ENCODE peak calls at places on chromosomes 13 and 19, in seven cellular contexts. One of them, this sample, is unnamed.

GRCh38 chr13:113533441-113533840 is 42.9 kb upstream of the DCUN1D2 start:
- DNase-seq in effector memory CD4-positive, alpha-beta T cell: no peak
- DNase-seq in hippocampal formation: no peak
- DNase-seq in left lung: no peak
- DNase-seq in stimulated activated CD4-positive, alpha-beta T cell treated with anti-CD3 and anti-CD28 coated beads, Interleukin-2, amount 100 ng/mL, for 48 hours: no peak
- DNase-seq in NCI-H1092: no peak
- DNase-seq in body of pancreas: no peak
- DNase-seq in this sample: no peak

GRCh38 chr19:53865918-53866696 is 1.6 kb upstream of the MYADM start:
- DNase-seq in effector memory CD4-positive, alpha-beta T cell: peak; percentile 58
- DNase-seq in left lung: peak; percentile 96
- DNase-seq in stimulated activated CD4-positive, alpha-beta T cell treated with anti-CD3 and anti-CD28 coated beads, Interleukin-2, amount 100 ng/mL, for 48 hours: peak; percentile 59
- DNase-seq in NCI-H1092: no peak
- DNase-seq in hippocampal formation: peak; percentile 65
- DNase-seq in body of pancreas: peak; percentile 49
- DNase-seq in this sample: no peak

GRCh38 chr13:99191900-99192399 is 8.7 kb upstream of the UBAC2 start:
- DNase-seq in hippocampal formation: no peak
- DNase-seq in effector memory CD4-positive, alpha-beta T cell: no peak
- DNase-seq in body of pancreas: no peak
- DNase-seq in stimulated activated CD4-positive, alpha-beta T cell treated with anti-CD3 and anti-CD28 coated beads, Interleukin-2, amount 100 ng/mL, for 48 hours: no peak
- DNase-seq in NCI-H1092: no peak
- DNase-seq in left lung: no peak
- DNase-seq in this sample: no peak

GRCh38 chr13:50243926-50244325 is 228.7 kb downstream of the KCNRG start:
- DNase-seq in stimulated activated CD4-positive, alpha-beta T cell treated with anti-CD3 and anti-CD28 coated beads, Interleukin-2, amount 100 ng/mL, for 48 hours: no peak
- DNase-seq in hippocampal formation: no peak
- DNase-seq in effector memory CD4-positive, alpha-beta T cell: no peak
- DNase-seq in left lung: no peak
- DNase-seq in body of pancreas: no peak
- DNase-seq in NCI-H1092: no peak
- DNase-seq in this sample: no peak

GRCh38 chr19:3708207-3708931 is at the start of gene TJP3:
- DNase-seq in stimulated activated CD4-positive, alpha-beta T cell treated with anti-CD3 and anti-CD28 coated beads, Interleukin-2, amount 100 ng/mL, for 48 hours: no peak
- DNase-seq in hippocampal formation: no peak
- DNase-seq in effector memory CD4-positive, alpha-beta T cell: no peak
- DNase-seq in NCI-H1092: no peak
- DNase-seq in body of pancreas: peak; percentile 78
- DNase-seq in left lung: peak; percentile 90
- DNase-seq in this sample: no peak

GRCh38 chr19:50509366-50509765 is 1.6 kb downstream of the JOSD2 start:
- DNase-seq in hippocampal formation: no peak
- DNase-seq in effector memory CD4-positive, alpha-beta T cell: no peak
- DNase-seq in left lung: peak; percentile 48
- DNase-seq in stimulated activated CD4-positive, alpha-beta T cell treated with anti-CD3 and anti-CD28 coated beads, Interleukin-2, amount 100 ng/mL, for 48 hours: no peak
- DNase-seq in body of pancreas: no peak
- DNase-seq in NCI-H1092: no peak
- DNase-seq in this sample: no peak

GRCh38 chr19:49161987-49162386 is 4.4 kb downstream of the TRPM4 start:
- DNase-seq in body of pancreas: no peak
- DNase-seq in left lung: no peak
- DNase-seq in effector memory CD4-positive, alpha-beta T cell: no peak
- DNase-seq in hippocampal formation: no peak
- DNase-seq in stimulated activated CD4-positive, alpha-beta T cell treated with anti-CD3 and anti-CD28 coated beads, Interleukin-2, amount 100 ng/mL, for 48 hours: no peak
- DNase-seq in NCI-H1092: no peak
- DNase-seq in this sample: no peak

GRCh38 chr19:23415561-23416191 is 20.4 kb upstream of the ZNF91 start:
- DNase-seq in body of pancreas: peak; percentile 20
- DNase-seq in NCI-H1092: no peak
- DNase-seq in effector memory CD4-positive, alpha-beta T cell: no peak
- DNase-seq in hippocampal formation: no peak
- DNase-seq in stimulated activated CD4-positive, alpha-beta T cell treated with anti-CD3 and anti-CD28 coated beads, Interleukin-2, amount 100 ng/mL, for 48 hours: no peak
- DNase-seq in left lung: peak; percentile 78
- DNase-seq in this sample: no peak

GRCh38 chr13:99014391-99014988 is 36.6 kb upstream of the DOCK9 start:
- DNase-seq in effector memory CD4-positive, alpha-beta T cell: no peak
- DNase-seq in body of pancreas: no peak
- DNase-seq in left lung: no peak
- DNase-seq in NCI-H1092: no peak
- DNase-seq in hippocampal formation: no peak
- DNase-seq in stimulated activated CD4-positive, alpha-beta T cell treated with anti-CD3 and anti-CD28 coated beads, Interleukin-2, amount 100 ng/mL, for 48 hours: no peak
- DNase-seq in this sample: no peak

GRCh38 chr13:52924241-52925148 is 76.1 kb upstream of the PCDH8 start:
- DNase-seq in body of pancreas: no peak
- DNase-seq in effector memory CD4-positive, alpha-beta T cell: no peak
- DNase-seq in NCI-H1092: no peak
- DNase-seq in left lung: no peak
- DNase-seq in stimulated activated CD4-positive, alpha-beta T cell treated with anti-CD3 and anti-CD28 coated beads, Interleukin-2, amount 100 ng/mL, for 48 hours: no peak
- DNase-seq in hippocampal formation: no peak
- DNase-seq in this sample: no peak

GRCh38 chr13:31046711-31047279 is 114.3 kb downstream of the TEX26 start:
- DNase-seq in hippocampal formation: peak; percentile 27
- DNase-seq in left lung: no peak
- DNase-seq in NCI-H1092: peak; percentile 87
- DNase-seq in body of pancreas: peak; percentile 31
- DNase-seq in effector memory CD4-positive, alpha-beta T cell: no peak
- DNase-seq in stimulated activated CD4-positive, alpha-beta T cell treated with anti-CD3 and anti-CD28 coated beads, Interleukin-2, amount 100 ng/mL, for 48 hours: no peak
- DNase-seq in this sample: no peak

GRCh38 chr13:62482351-62482750 is 1066.7 kb upstream of the PCDH20 start:
- DNase-seq in body of pancreas: no peak
- DNase-seq in effector memory CD4-positive, alpha-beta T cell: no peak
- DNase-seq in stimulated activated CD4-positive, alpha-beta T cell treated with anti-CD3 and anti-CD28 coated beads, Interleukin-2, amount 100 ng/mL, for 48 hours: no peak
- DNase-seq in hippocampal formation: no peak
- DNase-seq in left lung: no peak
- DNase-seq in NCI-H1092: peak; percentile 2
- DNase-seq in this sample: no peak

GRCh38 chr19:10998045-10998533 is 37.3 kb downstream of the SMARCA4 start:
- DNase-seq in left lung: no peak
- DNase-seq in body of pancreas: peak; percentile 28
- DNase-seq in stimulated activated CD4-positive, alpha-beta T cell treated with anti-CD3 and anti-CD28 coated beads, Interleukin-2, amount 100 ng/mL, for 48 hours: no peak
- DNase-seq in effector memory CD4-positive, alpha-beta T cell: no peak
- DNase-seq in NCI-H1092: no peak
- DNase-seq in hippocampal formation: no peak
- DNase-seq in this sample: no peak

GRCh38 chr19:45403781-45404556 is 900 bp downstream of the PPP1R13L start:
- DNase-seq in NCI-H1092: no peak
- DNase-seq in left lung: peak; percentile 85
- DNase-seq in stimulated activated CD4-positive, alpha-beta T cell treated with anti-CD3 and anti-CD28 coated beads, Interleukin-2, amount 100 ng/mL, for 48 hours: peak; percentile 60
- DNase-seq in hippocampal formation: no peak
- DNase-seq in body of pancreas: peak; percentile 77
- DNase-seq in effector memory CD4-positive, alpha-beta T cell: peak; percentile 39
- DNase-seq in this sample: no peak

GRCh38 chr13:97125051-97125809 is 96.9 kb upstream of the MBNL2 start:
- DNase-seq in effector memory CD4-positive, alpha-beta T cell: no peak
- DNase-seq in NCI-H1092: no peak
- DNase-seq in hippocampal formation: peak; percentile 31
- DNase-seq in stimulated activated CD4-positive, alpha-beta T cell treated with anti-CD3 and anti-CD28 coated beads, Interleukin-2, amount 100 ng/mL, for 48 hours: peak; percentile 30
- DNase-seq in body of pancreas: peak; percentile 54
- DNase-seq in left lung: no peak
- DNase-seq in this sample: peak; percentile 52

GRCh38 chr13:96690998-96691397 is 303.3 kb downstream of the OXGR1 start:
- DNase-seq in body of pancreas: no peak
- DNase-seq in effector memory CD4-positive, alpha-beta T cell: no peak
- DNase-seq in stimulated activated CD4-positive, alpha-beta T cell treated with anti-CD3 and anti-CD28 coated beads, Interleukin-2, amount 100 ng/mL, for 48 hours: no peak
- DNase-seq in hippocampal formation: no peak
- DNase-seq in left lung: no peak
- DNase-seq in NCI-H1092: no peak
- DNase-seq in this sample: no peak

GRCh38 chr13:46913757-46914156 is 16.9 kb upstream of the HTR2A start:
- DNase-seq in effector memory CD4-positive, alpha-beta T cell: no peak
- DNase-seq in NCI-H1092: no peak
- DNase-seq in stimulated activated CD4-positive, alpha-beta T cell treated with anti-CD3 and anti-CD28 coated beads, Interleukin-2, amount 100 ng/mL, for 48 hours: no peak
- DNase-seq in hippocampal formation: no peak
- DNase-seq in left lung: no peak
- DNase-seq in body of pancreas: no peak
- DNase-seq in this sample: no peak

GRCh38 chr13:50365683-50366391 is 350.6 kb downstream of the KCNRG start:
- DNase-seq in hippocampal formation: no peak
- DNase-seq in NCI-H1092: peak; percentile 26
- DNase-seq in effector memory CD4-positive, alpha-beta T cell: peak; percentile 7
- DNase-seq in stimulated activated CD4-positive, alpha-beta T cell treated with anti-CD3 and anti-CD28 coated beads, Interleukin-2, amount 100 ng/mL, for 48 hours: peak; percentile 46
- DNase-seq in body of pancreas: peak; percentile 62
- DNase-seq in left lung: no peak
- DNase-seq in this sample: no peak

GRCh38 chr19:798415-799075 is 1.3 kb downstream of the PTBP1 start:
- DNase-seq in stimulated activated CD4-positive, alpha-beta T cell treated with anti-CD3 and anti-CD28 coated beads, Interleukin-2, amount 100 ng/mL, for 48 hours: no peak
- DNase-seq in left lung: peak; percentile 84
- DNase-seq in NCI-H1092: no peak
- DNase-seq in effector memory CD4-positive, alpha-beta T cell: no peak
- DNase-seq in body of pancreas: peak; percentile 64
- DNase-seq in hippocampal formation: no peak
- DNase-seq in this sample: no peak

GRCh38 chr19:48454150-48454730 is 1.1 kb upstream of the KCNJ14 start:
- DNase-seq in stimulated activated CD4-positive, alpha-beta T cell treated with anti-CD3 and anti-CD28 coated beads, Interleukin-2, amount 100 ng/mL, for 48 hours: no peak
- DNase-seq in body of pancreas: no peak
- DNase-seq in hippocampal formation: no peak
- DNase-seq in effector memory CD4-positive, alpha-beta T cell: no peak
- DNase-seq in left lung: peak; percentile 74
- DNase-seq in NCI-H1092: no peak
- DNase-seq in this sample: no peak

GRCh38 chr19:40403262-40403984 is 9.8 kb downstream of the PRX start:
- DNase-seq in hippocampal formation: no peak
- DNase-seq in NCI-H1092: peak; percentile 10
- DNase-seq in body of pancreas: peak; percentile 94
- DNase-seq in effector memory CD4-positive, alpha-beta T cell: peak; percentile 70
- DNase-seq in stimulated activated CD4-positive, alpha-beta T cell treated with anti-CD3 and anti-CD28 coated beads, Interleukin-2, amount 100 ng/mL, for 48 hours: peak; percentile 79
- DNase-seq in left lung: peak; percentile 97
- DNase-seq in this sample: peak; percentile 70

GRCh38 chr19:35195822-35196221 is 32.7 kb downstream of the FAM187B start:
- DNase-seq in NCI-H1092: no peak
- DNase-seq in stimulated activated CD4-positive, alpha-beta T cell treated with anti-CD3 and anti-CD28 coated beads, Interleukin-2, amount 100 ng/mL, for 48 hours: no peak
- DNase-seq in effector memory CD4-positive, alpha-beta T cell: no peak
- DNase-seq in left lung: no peak
- DNase-seq in hippocampal formation: no peak
- DNase-seq in body of pancreas: no peak
- DNase-seq in this sample: no peak

GRCh38 chr19:56170261-56170660 is 5.5 kb upstream of the GALP start:
- DNase-seq in effector memory CD4-positive, alpha-beta T cell: no peak
- DNase-seq in hippocampal formation: no peak
- DNase-seq in body of pancreas: peak; percentile 67
- DNase-seq in NCI-H1092: no peak
- DNase-seq in stimulated activated CD4-positive, alpha-beta T cell treated with anti-CD3 and anti-CD28 coated beads, Interleukin-2, amount 100 ng/mL, for 48 hours: no peak
- DNase-seq in left lung: peak; percentile 82
- DNase-seq in this sample: no peak

GRCh38 chr13:53336441-53337160 is 308.0 kb downstream of the OLFM4 start:
- DNase-seq in stimulated activated CD4-positive, alpha-beta T cell treated with anti-CD3 and anti-CD28 coated beads, Interleukin-2, amount 100 ng/mL, for 48 hours: no peak
- DNase-seq in NCI-H1092: no peak
- DNase-seq in hippocampal formation: no peak
- DNase-seq in left lung: no peak
- DNase-seq in effector memory CD4-positive, alpha-beta T cell: no peak
- DNase-seq in body of pancreas: no peak
- DNase-seq in this sample: no peak

GRCh38 chr19:31113250-31113685 is 236.0 kb downstream of the TSHZ3 start:
- DNase-seq in left lung: no peak
- DNase-seq in effector memory CD4-positive, alpha-beta T cell: no peak
- DNase-seq in hippocampal formation: no peak
- DNase-seq in body of pancreas: no peak
- DNase-seq in stimulated activated CD4-positive, alpha-beta T cell treated with anti-CD3 and anti-CD28 coated beads, Interleukin-2, amount 100 ng/mL, for 48 hours: no peak
- DNase-seq in NCI-H1092: no peak
- DNase-seq in this sample: no peak

GRCh38 chr13:38667526-38668094 is 19.3 kb upstream of the FREM2 start:
- DNase-seq in hippocampal formation: no peak
- DNase-seq in stimulated activated CD4-positive, alpha-beta T cell treated with anti-CD3 and anti-CD28 coated beads, Interleukin-2, amount 100 ng/mL, for 48 hours: no peak
- DNase-seq in left lung: no peak
- DNase-seq in body of pancreas: no peak
- DNase-seq in effector memory CD4-positive, alpha-beta T cell: no peak
- DNase-seq in NCI-H1092: no peak
- DNase-seq in this sample: no peak